ENCODE peak calls at places on chromosomes 4 and X, in six cellular contexts. T, B, X, G, P and W are unnamed samples.

GRCh38 chrX:136731798-136732197 is 48.9 kb downstream of the ARHGEF6 start:
- DNase-seq in G (no peak), P (no peak), X (no peak), T (no peak), B (no peak), W (no peak)

GRCh38 chr4:176508780-176509331 is 189.1 kb downstream of the SPCS3 start:
- DNase-seq in P (no peak), B (no peak), T (peak; percentile 1), G (no peak), X (no peak), W (no peak)

GRCh38 chr4:145812902-145813301 is 125.7 kb downstream of the ZNF827 start:
- DNase-seq in G (no peak), X (peak; percentile 76), T (peak; percentile 80), P (peak; percentile 42), B (no peak), W (no peak)

GRCh38 chrX:19602866-19603620 is 87.7 kb upstream of the MAP3K15 start:
- DNase-seq in G (no peak), P (peak; percentile 80), B (no peak), T (peak; percentile 67), X (peak; percentile 84), W (no peak)

GRCh38 chr4:5751918-5752802 is 41.2 kb downstream of the EVC start:
- DNase-seq in G (no peak), B (no peak), P (peak; percentile 54), T (peak; percentile 77), X (peak; percentile 93), W (no peak)

GRCh38 chr4:75741027-75741426 is 16.6 kb downstream of the USO1 start:
- DNase-seq in T (no peak), G (no peak), X (peak; percentile 47), P (no peak), B (no peak), W (no peak)

GRCh38 chr4:3827616-3828492 is 61.7 kb downstream of the ADRA2C start:
- DNase-seq in X (peak; percentile 17), T (no peak), G (no peak), B (no peak), P (no peak), W (no peak)

GRCh38 chr4:75107703-75108612 is 175.0 kb downstream of the PARM1 start:
- DNase-seq in P (peak; percentile 4), X (no peak), T (no peak), B (no peak), G (no peak), W (no peak)

GRCh38 chrX:154310991-154311541 is 15.5 kb downstream of the TKTL1 start:
- DNase-seq in G (no peak), T (no peak), P (no peak), X (peak; percentile 26), B (no peak), W (no peak)

GRCh38 chrX:39501822-39502221 is 595.9 kb downstream of the BCOR start:
- DNase-seq in G (no peak), X (no peak), B (no peak), T (no peak), P (no peak), W (no peak)

GRCh38 chrX:149467920-149468319 is 37.2 kb downstream of the IDS start:
- DNase-seq in X (no peak), B (no peak), T (no peak), G (no peak), P (no peak), W (no peak)

GRCh38 chr4:25680580-25680979 is 24.9 kb downstream of the SLC34A2 start:
- DNase-seq in T (no peak), P (no peak), B (no peak), G (no peak), X (no peak), W (no peak)

GRCh38 chr4:148054275-148054674 is 322.4 kb downstream of the ARHGAP10 start:
- DNase-seq in T (peak; percentile 28), G (peak; percentile 34), P (peak; percentile 9), B (no peak), X (peak; percentile 55), W (no peak)

GRCh38 chr4:26201119-26201518 is 119.7 kb upstream of the RBPJ start:
- DNase-seq in P (no peak), T (no peak), B (no peak), X (no peak), G (no peak), W (peak; percentile 3)

GRCh38 chr4:121077496-121077895 is 5.2 kb upstream of the NDNF start:
- DNase-seq in P (no peak), G (no peak), T (no peak), B (no peak), X (no peak), W (no peak)

GRCh38 chr4:91448668-91449330 is 855.0 kb upstream of the GRID2 start:
- DNase-seq in B (no peak), X (peak; percentile 39), T (no peak), G (no peak), P (no peak), W (no peak)

GRCh38 chrX:1466232-1466661 is 13.5 kb upstream of the ASMTL start:
- DNase-seq in G (no peak), X (no peak), P (no peak), B (no peak), T (no peak), W (no peak)

GRCh38 chr4:24775209-24775608 is 20.2 kb upstream of the SOD3 start:
- DNase-seq in X (peak; percentile 55), B (no peak), P (no peak), T (no peak), G (no peak), W (no peak)

GRCh38 chrX:132710756-132711155 is 221.9 kb upstream of the MBNL3 start:
- DNase-seq in B (no peak), P (no peak), T (no peak), X (no peak), G (no peak), W (no peak)

GRCh38 chrX:22366166-22366702 is 93.5 kb downstream of the CBLL2 start:
- DNase-seq in X (peak; percentile 54), G (no peak), P (no peak), B (no peak), T (no peak), W (no peak)

GRCh38 chr4:156638332-156638731 is 333.3 kb downstream of the PDGFC start:
- DNase-seq in B (no peak), G (no peak), T (no peak), P (peak; percentile 58), X (peak; percentile 73), W (no peak)

GRCh38 chrX:11678174-11678573 is 12.5 kb upstream of the ARHGAP6 start:
- DNase-seq in P (no peak), G (peak; percentile 7), T (no peak), B (no peak), X (no peak), W (no peak)

GRCh38 chrX:5113128-5113527 is 1115.5 kb downstream of the NLGN4X start:
- DNase-seq in B (peak; percentile 6), P (no peak), X (peak; percentile 0), T (no peak), G (peak; percentile 23), W (no peak)

GRCh38 chr4:53267026-53267425 is 98.8 kb downstream of the SCFD2 start:
- DNase-seq in G (no peak), P (no peak), B (no peak), X (peak; percentile 84), T (peak; percentile 19), W (no peak)

GRCh38 chrX:123835661-123836371 is 24.0 kb upstream of the XIAP start:
- DNase-seq in P (peak; percentile 51), T (peak; percentile 54), X (peak; percentile 66), G (no peak), B (no peak), W (no peak)

GRCh38 chrX:118497180-118497814 is 1.7 kb downstream of the DOCK11 start:
- DNase-seq in X (no peak), P (no peak), G (peak; percentile 38), T (no peak), B (no peak), W (no peak)

GRCh38 chr4:123661080-123661737 is 264.6 kb downstream of the SPRY1 start:
- DNase-seq in X (peak; percentile 32), G (peak; percentile 10), P (no peak), T (peak; percentile 53), B (no peak), W (no peak)

GRCh38 chr4:139617702-139618490 is 47.7 kb upstream of the MGST2 start:
- DNase-seq in T (no peak), G (peak; percentile 66), P (no peak), B (no peak), X (no peak), W (peak; percentile 2)

GRCh38 chrX:70117738-70118137 is 15.5 kb upstream of the IGBP1 start:
- DNase-seq in P (no peak), T (no peak), X (no peak), B (no peak), G (no peak), W (no peak)

GRCh38 chr4:78954048-78954666 is 14.9 kb upstream of the PAQR3 start:
- DNase-seq in G (peak; percentile 47), P (no peak), X (peak; percentile 12), T (peak; percentile 13), B (peak; percentile 42), W (no peak)